ENCODE peak calls at places on chromosomes 5 and 9, in five cellular contexts. W is GM20000; L is central memory CD4-positive, alpha-beta T cell; H is NCI-H1694 treated with DMSO at 0.1 percent for 48 hours; K is stimulated activated CD8-positive, alpha-beta memory T cell treated with anti-CD3 and anti-CD28 coated beads, Interleukin-2, amount 100 ng/mL, for 1 hour. E is an unnamed sample.

GRCh38 chr9:99019523-99020331 is 76.0 kb downstream of the COL15A1 start:
- DNase-seq in H (no peak), L (no peak), W (no peak), K (no peak), E (no peak)

GRCh38 chr9:89600831-89601230 is 4.0 kb upstream of the GADD45G start:
- DNase-seq in H (no peak), K (no peak), W (no peak), L (no peak), E (no peak)

GRCh38 chr9:115980502-115980901 is 173.1 kb upstream of the PAPPA start:
- DNase-seq in L (no peak), W (no peak), H (no peak), K (no peak), E (no peak)

GRCh38 chr9:94639045-94639995 is at the start of gene FBP1:
- DNase-seq in K (peak; percentile 22), L (no peak), W (peak; percentile 58), H (no peak), E (peak; percentile 14)

GRCh38 chr9:35051069-35051967 is 21.1 kb downstream of the VCP start:
- DNase-seq in H (peak; percentile 45), L (peak; percentile 31), K (peak; percentile 19), W (peak; percentile 61), E (peak; percentile 8)

GRCh38 chr5:112070022-112070421 is 313.0 kb upstream of the NREP start:
- DNase-seq in W (no peak), L (no peak), K (no peak), H (no peak), E (no peak)

GRCh38 chr5:178224403-178224802 is 8.2 kb downstream of the PHYKPL start:
- DNase-seq in L (no peak), W (no peak), K (no peak), H (no peak), E (no peak)

GRCh38 chr9:135471751-135472640 is 7.6 kb upstream of the PPP1R26 start:
- DNase-seq in W (no peak), H (no peak), K (no peak), L (no peak), E (no peak)

GRCh38 chr9:78280982-78281668 is 15.8 kb upstream of the PSAT1 start:
- DNase-seq in H (no peak), W (no peak), K (no peak), L (no peak), E (no peak)

GRCh38 chr9:84139296-84140100 is 158.9 kb downstream of the RMI1 start:
- DNase-seq in K (no peak), H (peak; percentile 18), W (no peak), L (no peak), E (no peak)

GRCh38 chr5:142874537-142874936 is 104.4 kb downstream of the ARHGAP26 start:
- DNase-seq in K (no peak), H (no peak), W (no peak), L (no peak), E (no peak)

GRCh38 chr5:21121213-21121612 is 1133.2 kb upstream of the CDH18 start:
- DNase-seq in L (no peak), W (no peak), K (no peak), H (no peak), E (no peak)

GRCh38 chr9:105307731-105308130 is 63.3 kb downstream of the SLC44A1 start:
- DNase-seq in K (no peak), L (no peak), W (no peak), H (no peak), E (no peak)

GRCh38 chr5:88158056-88158455 is 110.6 kb downstream of the TMEM161B start:
- DNase-seq in K (no peak), W (no peak), H (no peak), L (no peak), E (no peak)

GRCh38 chr5:42944989-42945388 is 95.1 kb downstream of the ANXA2R start:
- DNase-seq in H (no peak), L (no peak), W (no peak), K (no peak), E (no peak)

GRCh38 chr5:151612689-151613427 is 21.7 kb upstream of the FAT2 start:
- DNase-seq in K (no peak), H (no peak), L (no peak), W (peak; percentile 61), E (no peak)

GRCh38 chr9:32581512-32582143 is 8.7 kb upstream of the NDUFB6 start:
- DNase-seq in H (peak; percentile 63), L (peak; percentile 23), W (peak; percentile 39), K (no peak), E (no peak)

GRCh38 chr5:94432499-94432898 is 185.9 kb downstream of the KIAA0825 start:
- DNase-seq in H (no peak), W (no peak), L (no peak), K (no peak), E (no peak)

GRCh38 chr5:7904170-7904569 is 35.2 kb downstream of the MTRR start:
- DNase-seq in W (no peak), H (no peak), K (no peak), L (no peak), E (no peak)

GRCh38 chr5:112205840-112206239 is 213.2 kb downstream of the EPB41L4A start:
- DNase-seq in H (no peak), W (no peak), L (no peak), K (no peak), E (no peak)

GRCh38 chr5:134003957-134004625 is 684 bp downstream of the VDAC1 start:
- DNase-seq in W (peak; percentile 86), K (peak; percentile 5), L (no peak), H (no peak), E (peak; percentile 31)